ENCODE peak calls at places on chromosomes 16 and 17, in eight cellular contexts. One of them, this sample, is unnamed.

GRCh38 chr16:86884256-86884655 is 305.9 kb downstream of the FOXL1 start:
- DNase-seq in NCI-H1930: no peak
- DNase-seq in esophagus muscularis mucosa: no peak
- DNase-seq in H54: no peak
- DNase-seq in Daoy: peak; percentile 48
- DNase-seq in stimulated activated CD8-positive, alpha-beta memory T cell treated with anti-CD3 and anti-CD28 coated beads, Interleukin-7, amount 100 ng/mL, for 1 hour: no peak
- DNase-seq in amniotic stem cell: no peak
- DNase-seq in HCEC 1CT: no peak
- DNase-seq in this sample: no peak

GRCh38 chr17:43094129-43094834 is 30.9 kb downstream of the BRCA1 start:
- DNase-seq in stimulated activated CD8-positive, alpha-beta memory T cell treated with anti-CD3 and anti-CD28 coated beads, Interleukin-7, amount 100 ng/mL, for 1 hour: no peak
- DNase-seq in esophagus muscularis mucosa: no peak
- DNase-seq in NCI-H1930: no peak
- DNase-seq in H54: no peak
- DNase-seq in amniotic stem cell: no peak
- DNase-seq in HCEC 1CT: peak; percentile 6
- DNase-seq in Daoy: no peak
- DNase-seq in this sample: no peak

GRCh38 chr17:45063198-45063597 is 2.1 kb downstream of the NMT1 start:
- DNase-seq in Daoy: no peak
- DNase-seq in HCEC 1CT: no peak
- DNase-seq in H54: no peak
- DNase-seq in NCI-H1930: no peak
- DNase-seq in esophagus muscularis mucosa: no peak
- DNase-seq in amniotic stem cell: no peak
- DNase-seq in stimulated activated CD8-positive, alpha-beta memory T cell treated with anti-CD3 and anti-CD28 coated beads, Interleukin-7, amount 100 ng/mL, for 1 hour: no peak
- DNase-seq in this sample: no peak

GRCh38 chr17:45386180-45386579 is 46.5 kb downstream of the ARHGAP27 start:
- DNase-seq in amniotic stem cell: no peak
- DNase-seq in stimulated activated CD8-positive, alpha-beta memory T cell treated with anti-CD3 and anti-CD28 coated beads, Interleukin-7, amount 100 ng/mL, for 1 hour: no peak
- DNase-seq in esophagus muscularis mucosa: no peak
- DNase-seq in NCI-H1930: no peak
- DNase-seq in HCEC 1CT: no peak
- DNase-seq in Daoy: no peak
- DNase-seq in H54: no peak
- DNase-seq in this sample: no peak

GRCh38 chr17:16491131-16491702 is 776 bp downstream of the LRRC75A start:
- DNase-seq in HCEC 1CT: no peak
- DNase-seq in Daoy: no peak
- DNase-seq in H54: no peak
- DNase-seq in stimulated activated CD8-positive, alpha-beta memory T cell treated with anti-CD3 and anti-CD28 coated beads, Interleukin-7, amount 100 ng/mL, for 1 hour: no peak
- DNase-seq in esophagus muscularis mucosa: no peak
- DNase-seq in NCI-H1930: no peak
- DNase-seq in amniotic stem cell: no peak
- DNase-seq in this sample: no peak

GRCh38 chr16:73122604-73123386 is 74.9 kb upstream of the ZFHX3 start:
- DNase-seq in amniotic stem cell: no peak
- DNase-seq in HCEC 1CT: no peak
- DNase-seq in Daoy: no peak
- DNase-seq in NCI-H1930: no peak
- DNase-seq in H54: no peak
- DNase-seq in esophagus muscularis mucosa: no peak
- DNase-seq in stimulated activated CD8-positive, alpha-beta memory T cell treated with anti-CD3 and anti-CD28 coated beads, Interleukin-7, amount 100 ng/mL, for 1 hour: no peak
- DNase-seq in this sample: no peak

GRCh38 chr17:17093764-17094163 is 51.5 kb downstream of the MPRIP start:
- DNase-seq in NCI-H1930: no peak
- DNase-seq in H54: no peak
- DNase-seq in Daoy: no peak
- DNase-seq in esophagus muscularis mucosa: no peak
- DNase-seq in amniotic stem cell: no peak
- DNase-seq in HCEC 1CT: no peak
- DNase-seq in stimulated activated CD8-positive, alpha-beta memory T cell treated with anti-CD3 and anti-CD28 coated beads, Interleukin-7, amount 100 ng/mL, for 1 hour: no peak
- DNase-seq in this sample: no peak

GRCh38 chr17:74429604-74430384 is 2.1 kb upstream of the GPRC5C start:
- DNase-seq in esophagus muscularis mucosa: no peak
- DNase-seq in NCI-H1930: no peak
- DNase-seq in H54: no peak
- DNase-seq in HCEC 1CT: no peak
- DNase-seq in stimulated activated CD8-positive, alpha-beta memory T cell treated with anti-CD3 and anti-CD28 coated beads, Interleukin-7, amount 100 ng/mL, for 1 hour: no peak
- DNase-seq in amniotic stem cell: no peak
- DNase-seq in Daoy: peak; percentile 53
- DNase-seq in this sample: peak; percentile 52

GRCh38 chr16:12750554-12750918 is 53.2 kb downstream of the CPPED1 start:
- DNase-seq in Daoy: no peak
- DNase-seq in esophagus muscularis mucosa: no peak
- DNase-seq in HCEC 1CT: no peak
- DNase-seq in amniotic stem cell: no peak
- DNase-seq in stimulated activated CD8-positive, alpha-beta memory T cell treated with anti-CD3 and anti-CD28 coated beads, Interleukin-7, amount 100 ng/mL, for 1 hour: no peak
- DNase-seq in H54: no peak
- DNase-seq in NCI-H1930: no peak
- DNase-seq in this sample: no peak

GRCh38 chr17:18859256-18859655 is 1.3 kb downstream of the PRPSAP2 start:
- DNase-seq in HCEC 1CT: peak; percentile 32
- DNase-seq in amniotic stem cell: no peak
- DNase-seq in NCI-H1930: no peak
- DNase-seq in esophagus muscularis mucosa: no peak
- DNase-seq in H54: no peak
- DNase-seq in Daoy: no peak
- DNase-seq in stimulated activated CD8-positive, alpha-beta memory T cell treated with anti-CD3 and anti-CD28 coated beads, Interleukin-7, amount 100 ng/mL, for 1 hour: no peak
- DNase-seq in this sample: no peak

GRCh38 chr16:65122974-65123845 is 1.3 kb upstream of the CDH11 start:
- DNase-seq in esophagus muscularis mucosa: no peak
- DNase-seq in stimulated activated CD8-positive, alpha-beta memory T cell treated with anti-CD3 and anti-CD28 coated beads, Interleukin-7, amount 100 ng/mL, for 1 hour: no peak
- DNase-seq in NCI-H1930: no peak
- DNase-seq in amniotic stem cell: no peak
- DNase-seq in HCEC 1CT: peak; percentile 71
- DNase-seq in H54: no peak
- DNase-seq in Daoy: peak; percentile 61
- DNase-seq in this sample: no peak

GRCh38 chr17:59331129-59331928 is at the start of gene YPEL2:
- DNase-seq in stimulated activated CD8-positive, alpha-beta memory T cell treated with anti-CD3 and anti-CD28 coated beads, Interleukin-7, amount 100 ng/mL, for 1 hour: peak; percentile 71
- DNase-seq in amniotic stem cell: peak; percentile 86
- DNase-seq in HCEC 1CT: peak; percentile 86
- DNase-seq in Daoy: peak; percentile 93
- DNase-seq in NCI-H1930: peak; percentile 65
- DNase-seq in esophagus muscularis mucosa: peak; percentile 99
- DNase-seq in H54: peak; percentile 97
- DNase-seq in this sample: peak; percentile 88

GRCh38 chr16:75566889-75567255 is 693 bp downstream of the GABARAPL2 start:
- DNase-seq in esophagus muscularis mucosa: no peak
- DNase-seq in NCI-H1930: no peak
- DNase-seq in HCEC 1CT: no peak
- DNase-seq in amniotic stem cell: no peak
- DNase-seq in Daoy: peak; percentile 13
- DNase-seq in stimulated activated CD8-positive, alpha-beta memory T cell treated with anti-CD3 and anti-CD28 coated beads, Interleukin-7, amount 100 ng/mL, for 1 hour: no peak
- DNase-seq in H54: no peak
- DNase-seq in this sample: no peak

GRCh38 chr17:50381920-50382319 is 8.9 kb downstream of the EME1 start:
- DNase-seq in amniotic stem cell: no peak
- DNase-seq in stimulated activated CD8-positive, alpha-beta memory T cell treated with anti-CD3 and anti-CD28 coated beads, Interleukin-7, amount 100 ng/mL, for 1 hour: no peak
- DNase-seq in HCEC 1CT: no peak
- DNase-seq in Daoy: no peak
- DNase-seq in esophagus muscularis mucosa: no peak
- DNase-seq in NCI-H1930: no peak
- DNase-seq in H54: no peak
- DNase-seq in this sample: no peak

GRCh38 chr17:74435775-74436359 is 4.0 kb downstream of the GPRC5C start:
- DNase-seq in stimulated activated CD8-positive, alpha-beta memory T cell treated with anti-CD3 and anti-CD28 coated beads, Interleukin-7, amount 100 ng/mL, for 1 hour: no peak
- DNase-seq in NCI-H1930: no peak
- DNase-seq in H54: no peak
- DNase-seq in HCEC 1CT: no peak
- DNase-seq in amniotic stem cell: no peak
- DNase-seq in esophagus muscularis mucosa: no peak
- DNase-seq in Daoy: no peak
- DNase-seq in this sample: no peak

GRCh38 chr17:44878627-44879221 is 20.5 kb downstream of the EFTUD2 start:
- DNase-seq in stimulated activated CD8-positive, alpha-beta memory T cell treated with anti-CD3 and anti-CD28 coated beads, Interleukin-7, amount 100 ng/mL, for 1 hour: no peak
- DNase-seq in esophagus muscularis mucosa: no peak
- DNase-seq in amniotic stem cell: peak; percentile 40
- DNase-seq in Daoy: peak; percentile 33
- DNase-seq in HCEC 1CT: peak; percentile 20
- DNase-seq in H54: peak; percentile 58
- DNase-seq in NCI-H1930: no peak
- DNase-seq in this sample: no peak

GRCh38 chr16:55528974-55529373 is 20.1 kb downstream of the LPCAT2 start:
- DNase-seq in stimulated activated CD8-positive, alpha-beta memory T cell treated with anti-CD3 and anti-CD28 coated beads, Interleukin-7, amount 100 ng/mL, for 1 hour: no peak
- DNase-seq in NCI-H1930: no peak
- DNase-seq in esophagus muscularis mucosa: no peak
- DNase-seq in Daoy: no peak
- DNase-seq in amniotic stem cell: no peak
- DNase-seq in H54: no peak
- DNase-seq in HCEC 1CT: no peak
- DNase-seq in this sample: no peak

GRCh38 chr16:89078172-89078571 is 15.5 kb upstream of the ACSF3 start:
- DNase-seq in stimulated activated CD8-positive, alpha-beta memory T cell treated with anti-CD3 and anti-CD28 coated beads, Interleukin-7, amount 100 ng/mL, for 1 hour: no peak
- DNase-seq in esophagus muscularis mucosa: no peak
- DNase-seq in HCEC 1CT: no peak
- DNase-seq in H54: no peak
- DNase-seq in NCI-H1930: no peak
- DNase-seq in Daoy: no peak
- DNase-seq in amniotic stem cell: no peak
- DNase-seq in this sample: no peak

GRCh38 chr16:85897384-85897783 is 1.6 kb upstream of the IRF8 start:
- DNase-seq in NCI-H1930: no peak
- DNase-seq in stimulated activated CD8-positive, alpha-beta memory T cell treated with anti-CD3 and anti-CD28 coated beads, Interleukin-7, amount 100 ng/mL, for 1 hour: no peak
- DNase-seq in H54: no peak
- DNase-seq in amniotic stem cell: no peak
- DNase-seq in esophagus muscularis mucosa: no peak
- DNase-seq in HCEC 1CT: no peak
- DNase-seq in Daoy: no peak
- DNase-seq in this sample: no peak

GRCh38 chr16:12901597-12902436 is at the start of gene SHISA9:
- DNase-seq in stimulated activated CD8-positive, alpha-beta memory T cell treated with anti-CD3 and anti-CD28 coated beads, Interleukin-7, amount 100 ng/mL, for 1 hour: no peak
- DNase-seq in H54: no peak
- DNase-seq in amniotic stem cell: no peak
- DNase-seq in HCEC 1CT: no peak
- DNase-seq in esophagus muscularis mucosa: no peak
- DNase-seq in NCI-H1930: no peak
- DNase-seq in Daoy: peak; percentile 14
- DNase-seq in this sample: no peak

GRCh38 chr17:41966453-41967140 is at the start of gene CNP:
- DNase-seq in H54: peak; percentile 91
- DNase-seq in Daoy: peak; percentile 92
- DNase-seq in HCEC 1CT: peak; percentile 91
- DNase-seq in NCI-H1930: peak; percentile 74
- DNase-seq in esophagus muscularis mucosa: peak; percentile 95
- DNase-seq in stimulated activated CD8-positive, alpha-beta memory T cell treated with anti-CD3 and anti-CD28 coated beads, Interleukin-7, amount 100 ng/mL, for 1 hour: peak; percentile 82
- DNase-seq in amniotic stem cell: peak; percentile 85
- DNase-seq in this sample: peak; percentile 84

GRCh38 chr16:8194795-8195194 is 395.5 kb downstream of the TMEM114 start:
- DNase-seq in esophagus muscularis mucosa: no peak
- DNase-seq in Daoy: peak; percentile 10
- DNase-seq in NCI-H1930: no peak
- DNase-seq in H54: peak; percentile 4
- DNase-seq in amniotic stem cell: no peak
- DNase-seq in HCEC 1CT: no peak
- DNase-seq in stimulated activated CD8-positive, alpha-beta memory T cell treated with anti-CD3 and anti-CD28 coated beads, Interleukin-7, amount 100 ng/mL, for 1 hour: no peak
- DNase-seq in this sample: no peak

GRCh38 chr17:7835818-7836595 is 2.0 kb downstream of the KDM6B start:
- DNase-seq in amniotic stem cell: no peak
- DNase-seq in HCEC 1CT: peak; percentile 49
- DNase-seq in esophagus muscularis mucosa: peak; percentile 96
- DNase-seq in Daoy: peak; percentile 41
- DNase-seq in stimulated activated CD8-positive, alpha-beta memory T cell treated with anti-CD3 and anti-CD28 coated beads, Interleukin-7, amount 100 ng/mL, for 1 hour: no peak
- DNase-seq in H54: no peak
- DNase-seq in NCI-H1930: no peak
- DNase-seq in this sample: peak; percentile 48

GRCh38 chr16:67910162-67910561 is 17.1 kb downstream of the PSKH1 start:
- DNase-seq in amniotic stem cell: no peak
- DNase-seq in H54: no peak
- DNase-seq in HCEC 1CT: no peak
- DNase-seq in stimulated activated CD8-positive, alpha-beta memory T cell treated with anti-CD3 and anti-CD28 coated beads, Interleukin-7, amount 100 ng/mL, for 1 hour: no peak
- DNase-seq in NCI-H1930: no peak
- DNase-seq in esophagus muscularis mucosa: no peak
- DNase-seq in Daoy: no peak
- DNase-seq in this sample: no peak

GRCh38 chr17:38877130-38877851 is 7.4 kb downstream of the LASP1 start:
- DNase-seq in NCI-H1930: no peak
- DNase-seq in Daoy: no peak
- DNase-seq in H54: no peak
- DNase-seq in esophagus muscularis mucosa: no peak
- DNase-seq in stimulated activated CD8-positive, alpha-beta memory T cell treated with anti-CD3 and anti-CD28 coated beads, Interleukin-7, amount 100 ng/mL, for 1 hour: no peak
- DNase-seq in amniotic stem cell: no peak
- DNase-seq in HCEC 1CT: no peak
- DNase-seq in this sample: peak; percentile 60